ENCODE peak calls at places on chromosome 17, in six cellular contexts. One of them, this sample, is unnamed.

GRCh38 chr17:64202683-64203430 is 60.2 kb downstream of the TEX2 start:
- DNase-seq in colonic mucosa: no peak
- DNase-seq in GM23338: no peak
- DNase-seq in dorsolateral prefrontal cortex: peak
- DNase-seq in nephron progenitor cell: no peak
- DNase-seq in Caco-2: no peak
- DNase-seq in this sample: no peak

GRCh38 chr17:16282522-16282921 is 65.5 kb downstream of the PIGL start:
- DNase-seq in colonic mucosa: no peak
- DNase-seq in GM23338: no peak
- DNase-seq in dorsolateral prefrontal cortex: no peak
- DNase-seq in nephron progenitor cell: no peak
- DNase-seq in Caco-2: no peak
- DNase-seq in this sample: no peak

GRCh38 chr17:1275962-1276736 is 3.3 kb upstream of the TRARG1 start:
- DNase-seq in colonic mucosa: peak
- DNase-seq in GM23338: peak
- DNase-seq in dorsolateral prefrontal cortex: peak
- DNase-seq in nephron progenitor cell: peak
- DNase-seq in Caco-2: peak
- DNase-seq in this sample: peak

GRCh38 chr17:22511431-22511830 is 819.1 kb downstream of the KCNJ18 start:
- DNase-seq in colonic mucosa: no peak
- DNase-seq in GM23338: no peak
- DNase-seq in dorsolateral prefrontal cortex: no peak
- DNase-seq in nephron progenitor cell: no peak
- DNase-seq in Caco-2: no peak
- DNase-seq in this sample: no peak

GRCh38 chr17:65099941-65100315 is 37.2 kb upstream of the RGS9 start:
- DNase-seq in colonic mucosa: peak
- DNase-seq in GM23338: peak
- DNase-seq in dorsolateral prefrontal cortex: peak
- DNase-seq in nephron progenitor cell: no peak
- DNase-seq in Caco-2: peak
- DNase-seq in this sample: peak

GRCh38 chr17:4516740-4517139 is 18.1 kb downstream of the SPNS2 start:
- DNase-seq in colonic mucosa: no peak
- DNase-seq in GM23338: no peak
- DNase-seq in dorsolateral prefrontal cortex: no peak
- DNase-seq in nephron progenitor cell: no peak
- DNase-seq in Caco-2: no peak
- DNase-seq in this sample: no peak

GRCh38 chr17:52710363-52710901 is 551.9 kb upstream of the CA10 start:
- DNase-seq in colonic mucosa: no peak
- DNase-seq in GM23338: peak
- DNase-seq in dorsolateral prefrontal cortex: no peak
- DNase-seq in nephron progenitor cell: no peak
- DNase-seq in Caco-2: peak
- DNase-seq in this sample: no peak

GRCh38 chr17:67994827-67995567 is 1.3 kb downstream of the C17orf58 start:
- DNase-seq in colonic mucosa: peak
- DNase-seq in GM23338: no peak
- DNase-seq in dorsolateral prefrontal cortex: no peak
- DNase-seq in nephron progenitor cell: no peak
- DNase-seq in Caco-2: no peak
- DNase-seq in this sample: no peak

GRCh38 chr17:1724351-1724868 is at the start of gene WDR81:
- DNase-seq in colonic mucosa: peak
- DNase-seq in GM23338: peak
- DNase-seq in dorsolateral prefrontal cortex: peak
- DNase-seq in nephron progenitor cell: peak
- DNase-seq in Caco-2: peak
- DNase-seq in this sample: peak

GRCh38 chr17:8384801-8385335 is 1.9 kb upstream of the RPL26 start:
- DNase-seq in colonic mucosa: no peak
- DNase-seq in GM23338: peak
- DNase-seq in dorsolateral prefrontal cortex: no peak
- DNase-seq in nephron progenitor cell: no peak
- DNase-seq in Caco-2: peak
- DNase-seq in this sample: no peak

GRCh38 chr17:35605753-35606152 is 18.6 kb downstream of the AP2B1 start:
- DNase-seq in colonic mucosa: no peak
- DNase-seq in GM23338: no peak
- DNase-seq in dorsolateral prefrontal cortex: no peak
- DNase-seq in nephron progenitor cell: no peak
- DNase-seq in Caco-2: no peak
- DNase-seq in this sample: no peak

GRCh38 chr17:56171186-56171959 is 18.1 kb downstream of the ANKFN1 start:
- DNase-seq in colonic mucosa: no peak
- DNase-seq in GM23338: no peak
- DNase-seq in dorsolateral prefrontal cortex: no peak
- DNase-seq in nephron progenitor cell: no peak
- DNase-seq in Caco-2: no peak
- DNase-seq in this sample: no peak

DNA sequence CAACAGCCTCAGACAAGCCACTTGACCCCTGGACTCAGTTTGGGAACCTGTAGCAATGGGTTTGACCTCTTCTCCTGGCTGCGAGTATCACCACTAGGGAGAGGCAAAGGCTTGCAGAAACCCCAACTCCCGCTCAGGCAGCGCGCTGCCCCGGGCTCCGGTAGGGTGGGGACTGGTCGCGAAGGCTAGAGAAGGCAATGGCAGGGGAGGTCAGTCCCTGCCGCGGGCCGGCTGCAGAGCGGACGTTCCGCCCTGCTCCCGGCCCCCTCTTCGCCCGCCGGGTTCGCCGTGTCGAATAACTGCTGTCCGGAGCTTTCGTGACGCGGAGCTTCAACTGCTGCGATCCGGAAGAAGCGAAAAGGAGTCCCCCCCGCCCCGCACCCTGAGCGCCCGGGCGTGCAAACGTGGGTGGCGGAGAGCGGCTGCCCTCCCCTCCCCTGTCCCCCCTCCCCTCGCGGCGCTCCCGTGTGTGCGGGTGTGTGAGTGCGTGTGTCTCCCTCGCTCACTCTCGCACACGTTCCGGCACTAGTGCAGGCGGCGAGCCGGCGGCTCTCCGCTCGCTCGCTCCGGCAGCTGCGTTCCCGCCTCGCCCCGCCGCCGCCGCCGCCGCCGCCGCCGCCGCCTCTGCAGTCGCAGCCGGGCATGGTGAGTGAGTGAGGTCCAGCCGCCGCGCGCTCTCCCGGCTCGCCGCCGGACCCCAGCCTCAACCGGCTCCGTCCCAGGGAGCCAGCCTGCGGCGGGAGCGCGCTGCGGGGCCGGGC is 792 bp upstream of the SHISA6 start:
- DNase-seq in colonic mucosa: peak
- DNase-seq in GM23338: peak
- DNase-seq in dorsolateral prefrontal cortex: peak
- DNase-seq in nephron progenitor cell: peak
- DNase-seq in Caco-2: peak
- DNase-seq in this sample: no peak
- TF ChIP-seq CTCF in colonic mucosa: no peak
- TF ChIP-seq CTCF in GM23338: no peak
- TF ChIP-seq CTCF in dorsolateral prefrontal cortex: peak
- TF ChIP-seq CTCF in nephron progenitor cell: no peak
- TF ChIP-seq CTCF in Caco-2: no peak
- TF ChIP-seq CTCF in this sample: peak

GRCh38 chr17:41327411-41328120 is 12.1 kb upstream of the KRTAP17-1 start:
- DNase-seq in colonic mucosa: no peak
- DNase-seq in GM23338: no peak
- DNase-seq in dorsolateral prefrontal cortex: no peak
- DNase-seq in nephron progenitor cell: no peak
- DNase-seq in Caco-2: no peak
- DNase-seq in this sample: no peak

GRCh38 chr17:41328207-41328606 is 12.7 kb upstream of the KRTAP17-1 start:
- DNase-seq in colonic mucosa: no peak
- DNase-seq in GM23338: no peak
- DNase-seq in dorsolateral prefrontal cortex: no peak
- DNase-seq in nephron progenitor cell: no peak
- DNase-seq in Caco-2: no peak
- DNase-seq in this sample: no peak

GRCh38 chr17:41331606-41332005 is 16.1 kb upstream of the KRTAP17-1 start:
- DNase-seq in colonic mucosa: no peak
- DNase-seq in GM23338: no peak
- DNase-seq in dorsolateral prefrontal cortex: no peak
- DNase-seq in nephron progenitor cell: no peak
- DNase-seq in Caco-2: no peak
- DNase-seq in this sample: no peak

GRCh38 chr17:41332239-41332638 is 16.7 kb upstream of the KRTAP17-1 start:
- DNase-seq in colonic mucosa: no peak
- DNase-seq in GM23338: no peak
- DNase-seq in dorsolateral prefrontal cortex: no peak
- DNase-seq in nephron progenitor cell: no peak
- DNase-seq in Caco-2: no peak
- DNase-seq in this sample: no peak

DNA sequence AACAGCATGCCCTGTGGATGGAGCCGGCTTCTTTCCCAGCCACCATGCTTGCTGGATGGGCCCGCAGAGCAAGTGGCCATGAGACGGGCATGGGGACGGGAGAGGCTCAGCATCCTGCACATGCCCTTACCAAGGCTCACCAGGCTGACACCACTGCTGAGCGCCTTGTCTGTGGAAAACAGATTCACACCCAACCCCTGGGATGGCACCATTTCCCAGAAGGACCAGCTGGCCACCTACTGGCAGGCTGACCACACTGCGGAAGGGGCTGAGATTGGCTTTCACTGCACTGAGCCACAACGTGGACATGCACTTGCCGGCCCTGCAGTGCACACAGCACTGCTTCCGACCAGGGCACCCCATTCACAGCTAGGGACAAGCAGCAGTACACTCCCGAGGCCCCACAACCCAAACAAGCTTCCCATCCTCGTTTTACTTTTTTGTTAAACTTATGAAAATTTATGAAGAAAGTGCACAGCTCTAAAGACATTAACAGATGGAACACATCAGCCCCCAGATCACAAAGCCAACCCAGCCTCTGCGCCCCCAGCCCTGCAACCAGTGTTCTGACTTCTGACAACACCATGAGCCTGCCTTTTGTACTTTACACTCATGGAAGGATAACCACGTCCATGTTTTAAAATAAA is 13.9 kb upstream of the KRTAP17-1 start:
- DNase-seq in colonic mucosa: peak
- DNase-seq in GM23338: peak
- DNase-seq in dorsolateral prefrontal cortex: no peak
- DNase-seq in nephron progenitor cell: peak
- DNase-seq in Caco-2: peak
- DNase-seq in this sample: no peak
- TF ChIP-seq CTCF in colonic mucosa: peak
- TF ChIP-seq CTCF in GM23338: peak
- TF ChIP-seq CTCF in dorsolateral prefrontal cortex: peak
- TF ChIP-seq CTCF in nephron progenitor cell: peak
- TF ChIP-seq CTCF in Caco-2: peak
- TF ChIP-seq CTCF in this sample: peak

GRCh38 chr17:73192894-73193701 is at the start of gene COG1:
- DNase-seq in colonic mucosa: peak
- DNase-seq in GM23338: peak
- DNase-seq in dorsolateral prefrontal cortex: peak
- DNase-seq in nephron progenitor cell: peak
- DNase-seq in Caco-2: peak
- DNase-seq in this sample: peak
- TF ChIP-seq CTCF in colonic mucosa: no peak
- TF ChIP-seq CTCF in GM23338: no peak
- TF ChIP-seq CTCF in dorsolateral prefrontal cortex: no peak
- TF ChIP-seq CTCF in nephron progenitor cell: no peak
- TF ChIP-seq CTCF in Caco-2: peak
- TF ChIP-seq CTCF in this sample: no peak

GRCh38 chr17:47720196-47720595 is 12.8 kb upstream of the TBX21 start:
- DNase-seq in colonic mucosa: no peak
- DNase-seq in GM23338: no peak
- DNase-seq in dorsolateral prefrontal cortex: no peak
- DNase-seq in nephron progenitor cell: no peak
- DNase-seq in Caco-2: no peak
- DNase-seq in this sample: no peak

GRCh38 chr17:47721725-47722124 is 11.3 kb upstream of the TBX21 start:
- DNase-seq in colonic mucosa: no peak
- DNase-seq in GM23338: no peak
- DNase-seq in dorsolateral prefrontal cortex: no peak
- DNase-seq in nephron progenitor cell: no peak
- DNase-seq in Caco-2: no peak
- DNase-seq in this sample: no peak

GRCh38 chr17:47719411-47720152 is 13.5 kb upstream of the TBX21 start:
- DNase-seq in colonic mucosa: no peak
- DNase-seq in GM23338: no peak
- DNase-seq in dorsolateral prefrontal cortex: no peak
- DNase-seq in nephron progenitor cell: no peak
- DNase-seq in Caco-2: no peak
- DNase-seq in this sample: no peak

GRCh38 chr17:47718634-47719405 is 14.2 kb upstream of the TBX21 start:
- DNase-seq in colonic mucosa: no peak
- DNase-seq in GM23338: no peak
- DNase-seq in dorsolateral prefrontal cortex: no peak
- DNase-seq in nephron progenitor cell: no peak
- DNase-seq in Caco-2: no peak
- DNase-seq in this sample: no peak

DNA sequence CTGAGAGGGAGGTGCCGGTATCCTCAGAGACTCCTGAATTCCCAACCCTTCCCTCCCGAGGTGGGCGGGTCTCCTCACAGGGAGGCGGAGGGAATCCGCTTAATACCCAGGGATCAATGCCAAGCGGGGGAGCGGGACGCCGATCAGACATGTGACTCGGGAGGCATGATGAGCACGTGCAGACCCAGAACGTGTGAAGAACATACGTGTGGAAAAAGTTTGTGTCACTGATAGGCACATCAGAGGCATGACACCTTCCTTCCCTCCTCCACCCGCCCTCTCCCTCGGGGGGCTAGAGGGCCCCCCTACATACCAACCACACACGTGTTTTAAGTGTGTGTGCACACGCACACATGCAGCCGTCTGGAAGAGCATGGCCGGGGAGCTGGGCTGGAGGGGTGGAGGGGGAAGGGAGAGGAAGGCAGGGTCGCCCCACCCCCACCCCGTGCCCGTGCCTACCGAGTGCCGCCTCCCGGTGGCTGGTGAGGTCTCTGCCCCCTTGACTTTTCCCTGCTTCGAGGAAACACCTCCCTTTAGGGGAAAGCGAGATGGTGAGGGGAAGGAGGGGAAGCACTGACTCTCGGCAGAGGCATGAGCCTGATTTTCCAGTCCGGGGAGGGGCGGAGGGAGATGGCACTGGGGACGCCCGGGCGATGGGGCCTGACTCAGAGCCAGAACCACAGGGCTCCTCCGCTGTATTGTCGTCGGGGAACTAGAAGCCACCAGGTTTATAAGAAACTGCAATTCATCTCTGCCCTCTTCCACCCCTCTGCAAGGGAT is 12.1 kb upstream of the TBX21 start:
- DNase-seq in colonic mucosa: no peak
- DNase-seq in GM23338: peak
- DNase-seq in dorsolateral prefrontal cortex: no peak
- DNase-seq in nephron progenitor cell: no peak
- DNase-seq in Caco-2: peak
- DNase-seq in this sample: no peak
- TF ChIP-seq CTCF in colonic mucosa: no peak
- TF ChIP-seq CTCF in GM23338: peak
- TF ChIP-seq CTCF in dorsolateral prefrontal cortex: no peak
- TF ChIP-seq CTCF in nephron progenitor cell: no peak
- TF ChIP-seq CTCF in Caco-2: peak
- TF ChIP-seq CTCF in this sample: no peak

This sample was measured in left ventricle myocardium inferior.